ENCODE peak calls at places on chromosome 4, in ten cellular contexts. M is colonic mucosa, I is neural progenitor cell, W is NCI-H774, Z is thoracic aorta, R is M059J, K is NCI-H748 treated with DMSO at 0.1 percent for 48 hours, Y is C1 segment of cervical spinal cord, Q is mammary epithelial cell, B is left ventricle myocardium inferior. S is an unnamed sample.

GRCh38 chr4:7506119-7506518 is 71.4 kb upstream of the PSAPL1 start:
- DNase-seq in M (no peak), I (no peak), W (peak), Z (no peak), R (no peak), K (no peak), Y (peak), Q (no peak), B (no peak), S (no peak)

GRCh38 chr4:156294577-156294976 is 340.9 kb upstream of the CTSO start:
- DNase-seq in M (no peak), I (peak), W (peak), Z (no peak), R (peak), K (peak), Y (no peak), Q (peak), B (no peak), S (no peak)

GRCh38 chr4:73947239-73947985 is 34.4 kb downstream of the PF4 start:
- DNase-seq in M (no peak), I (no peak), W (peak), Z (no peak), R (no peak), K (peak), Y (no peak), Q (no peak), B (no peak), S (no peak)

GRCh38 chr4:122920473-122920872 is 1.9 kb downstream of the NUDT6 start:
- DNase-seq in M (no peak), I (no peak), W (no peak), Z (no peak), R (no peak), K (no peak), Y (no peak), Q (no peak), B (no peak), S (no peak)

GRCh38 chr4:4995103-4995761 is 24.0 kb downstream of the CYTL1 start:
- DNase-seq in M (peak), I (peak), W (peak), Z (peak), R (peak), K (peak), Y (peak), Q (peak), B (peak), S (peak)

GRCh38 chr4:6257243-6258025 is 12.2 kb upstream of the WFS1 start:
- DNase-seq in M (no peak), I (peak), W (no peak), Z (no peak), R (peak), K (no peak), Y (no peak), Q (no peak), B (no peak), S (no peak)

GRCh38 chr4:187826725-187827124 is 168.8 kb upstream of the ZFP42 start:
- DNase-seq in M (no peak), I (no peak), W (no peak), Z (no peak), R (peak), K (no peak), Y (no peak), Q (no peak), B (no peak), S (no peak)

GRCh38 chr4:30103455-30103854 is 616.7 kb upstream of the PCDH7 start:
- DNase-seq in M (no peak), I (no peak), W (no peak), Z (no peak), R (peak), K (no peak), Y (no peak), Q (peak), B (no peak), S (no peak)

GRCh38 chr4:148109216-148109615 is 333.0 kb downstream of the NR3C2 start:
- DNase-seq in M (no peak), I (no peak), W (no peak), Z (no peak), R (no peak), K (no peak), Y (no peak), Q (no peak), B (no peak), S (no peak)

GRCh38 chr4:16897351-16897750 is 1.1 kb downstream of the LDB2 start:
- DNase-seq in M (no peak), I (peak), W (no peak), Z (no peak), R (peak), K (no peak), Y (no peak), Q (no peak), B (no peak), S (no peak)

GRCh38 chr4:114015444-114015899 is 36.0 kb upstream of the ARSJ start:
- DNase-seq in M (no peak), I (no peak), W (no peak), Z (no peak), R (peak), K (no peak), Y (no peak), Q (peak), B (no peak), S (no peak)

GRCh38 chr4:21577066-21577465 is 371.5 kb downstream of the KCNIP4 start:
- DNase-seq in M (no peak), I (no peak), W (no peak), Z (no peak), R (no peak), K (no peak), Y (no peak), Q (no peak), B (no peak), S (no peak)

GRCh38 chr4:17324431-17324830 is 187.5 kb downstream of the QDPR start:
- DNase-seq in M (peak), I (peak), W (peak), Z (no peak), R (peak), K (no peak), Y (peak), Q (no peak), B (no peak), S (peak)

GRCh38 chr4:99352602-99353580 is at the start of gene ADH1C:
- DNase-seq in M (peak), I (no peak), W (no peak), Z (no peak), R (no peak), K (no peak), Y (no peak), Q (no peak), B (no peak), S (no peak)

S was measured in stimulated activated effector memory CD8-positive, alpha-beta T cell treated with anti-CD3 and anti-CD28 coated beads, Interleukin-12 subunit alpha, Interleukin-12 subunit beta, amount 100 ng/mL, for 72 hours.